ENCODE peak calls at places on chromosomes 7 and 10, in five cellular contexts. O is IMR-90, D is heart left ventricle, F is adrenal gland, C is right lobe of liver. Q is an unnamed sample.

GRCh38 chr10:77180104-77180503 is 457.5 kb downstream of the KCNMA1 start:
- DNase-seq in O (no peak), D (no peak), F (no peak), C (no peak), Q (no peak)

GRCh38 chr7:82527831-82528230 is 84.3 kb upstream of the CACNA2D1 start:
- DNase-seq in O (peak), D (no peak), F (no peak), C (no peak), Q (no peak)

GRCh38 chr7:13850185-13850752 is 139.2 kb downstream of the ETV1 start:
- DNase-seq in O (peak), D (no peak), F (no peak), C (no peak), Q (peak)

GRCh38 chr7:139452948-139453672 is 30.4 kb downstream of the KLRG2 start:
- DNase-seq in O (peak), D (no peak), F (no peak), C (no peak), Q (no peak)

GRCh38 chr10:69056129-69056528 is 31.8 kb upstream of the SRGN start:
- DNase-seq in O (no peak), D (peak), F (no peak), C (peak), Q (no peak)

GRCh38 chr7:158975526-158976467 is 119.4 kb downstream of the DYNC2I1 start:
- DNase-seq in O (no peak), D (no peak), F (no peak), C (no peak), Q (no peak)

GRCh38 chr10:51224610-51225230 is 150.4 kb downstream of the PRKG1 start:
- DNase-seq in O (peak), D (no peak), F (no peak), C (no peak), Q (no peak)

GRCh38 chr10:103153765-103154197 is 39.3 kb downstream of the NT5C2 start:
- DNase-seq in O (peak), D (no peak), F (no peak), C (no peak), Q (no peak)

GRCh38 chr10:132272061-132272766 is 35.5 kb downstream of the STK32C start:
- DNase-seq in O (peak), D (peak), F (no peak), C (peak), Q (no peak)

GRCh38 chr7:116731737-116732335 is 59.8 kb downstream of the MET start:
- DNase-seq in O (no peak), D (no peak), F (no peak), C (no peak), Q (no peak)

GRCh38 chr10:132916956-132917666 is 25.3 kb downstream of the CFAP46 start:
- DNase-seq in O (no peak), D (no peak), F (no peak), C (peak), Q (no peak)

GRCh38 chr10:45082176-45082575 is 81.5 kb downstream of the ZNF22 start:
- DNase-seq in O (no peak), D (no peak), F (no peak), C (no peak), Q (no peak)
- TF ChIP-seq POLR2A in O (no peak), D (no peak), F (no peak), C (no peak), Q (no peak)

DNA sequence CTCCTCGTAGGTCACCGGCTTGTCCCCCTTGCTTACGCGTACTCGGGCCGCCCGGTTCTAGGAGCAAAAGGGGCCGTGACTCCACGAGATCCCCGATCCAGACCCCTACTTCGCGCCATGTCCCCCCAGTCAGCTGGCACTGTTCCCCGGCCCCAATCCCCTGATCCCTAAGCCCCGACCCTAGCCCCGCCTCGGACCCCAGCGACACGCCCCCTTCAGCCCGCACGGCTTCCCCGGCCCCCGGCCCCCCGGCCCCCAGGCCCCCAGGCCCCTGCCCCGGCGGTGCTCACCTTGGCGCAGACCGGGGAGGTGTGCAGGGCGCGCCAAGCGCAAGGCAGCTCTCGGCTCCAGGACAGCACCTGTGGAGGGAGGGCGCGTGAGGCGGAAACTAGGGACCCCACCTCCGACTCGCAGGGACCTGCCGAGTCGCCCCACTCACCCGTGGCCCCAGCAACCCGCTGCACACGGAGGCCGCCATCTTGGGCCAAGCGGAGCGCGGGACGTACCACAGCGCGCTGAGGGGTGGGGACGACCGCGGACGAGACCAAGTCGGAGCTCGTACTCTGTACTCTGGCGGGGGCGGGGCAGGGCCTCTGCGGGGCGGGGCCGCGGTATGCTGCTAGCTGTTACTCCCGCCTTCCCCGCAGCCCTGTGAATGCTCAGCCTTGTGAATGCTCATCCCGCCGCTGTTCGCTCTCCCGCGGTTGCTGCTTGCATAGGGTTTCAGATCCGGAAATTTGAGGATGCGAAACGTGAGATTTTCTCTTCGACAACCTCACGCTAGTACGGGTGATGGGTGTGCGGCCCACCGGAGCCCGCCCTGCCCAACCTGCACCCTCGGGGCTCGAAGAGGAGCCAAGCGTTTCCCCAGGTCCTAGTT is at the start of gene MRPS24:
- DNase-seq in O (peak), D (peak), F (peak), C (peak), Q (peak)
- TF ChIP-seq POLR2A in O (peak), D (peak), F (peak), C (peak), Q (peak)

GRCh38 chr7:78435355-78435754 is 636.8 kb downstream of the PHTF2 start:
- DNase-seq in O (no peak), D (no peak), F (no peak), C (no peak), Q (no peak)
- TF ChIP-seq POLR2A in O (no peak), D (no peak), F (no peak), C (no peak), Q (no peak)

GRCh38 chr10:117533507-117534281 is 8.9 kb upstream of the EMX2 start:
- DNase-seq in O (no peak), D (no peak), F (no peak), C (no peak), Q (no peak)
- TF ChIP-seq POLR2A in O (no peak), D (no peak), F (no peak), C (no peak), Q (no peak)